ENCODE peak calls at places on chromosome 20, in four cellular contexts. One of them, this sample, is unnamed.

GRCh38 chr20:33192912-33193501 is 24.1 kb upstream of the BPIFA3 start:
- DNase-seq in tibial nerve: no peak
- DNase-seq in GM06990: no peak
- DNase-seq in fibroblast of villous mesenchyme: no peak
- DNase-seq in this sample: no peak

GRCh38 chr20:50663095-50663821 is 28.1 kb downstream of the RIPOR3 start:
- DNase-seq in tibial nerve: no peak
- DNase-seq in fibroblast of villous mesenchyme: no peak
- DNase-seq in GM06990: no peak
- DNase-seq in this sample: no peak

GRCh38 chr20:41329435-41330342 is 10.9 kb upstream of the LPIN3 start:
- DNase-seq in tibial nerve: peak; percentile 73
- DNase-seq in GM06990: peak; percentile 45
- DNase-seq in fibroblast of villous mesenchyme: peak; percentile 97
- DNase-seq in this sample: peak; percentile 96

GRCh38 chr20:63688234-63689045 is 8.0 kb upstream of the TNFRSF6B start:
- DNase-seq in fibroblast of villous mesenchyme: no peak
- DNase-seq in GM06990: no peak
- DNase-seq in tibial nerve: no peak
- DNase-seq in this sample: no peak

GRCh38 chr20:41339957-41340326 is 679 bp upstream of the LPIN3 start:
- DNase-seq in tibial nerve: peak; percentile 89
- DNase-seq in GM06990: peak; percentile 77
- DNase-seq in fibroblast of villous mesenchyme: peak; percentile 69
- DNase-seq in this sample: peak; percentile 62

GRCh38 chr20:40770564-40771307 is 81.7 kb upstream of the MAFB start:
- DNase-seq in GM06990: no peak
- DNase-seq in fibroblast of villous mesenchyme: no peak
- DNase-seq in tibial nerve: peak; percentile 17
- DNase-seq in this sample: no peak

GRCh38 chr20:14951707-14952106 is 614.3 kb upstream of the FLRT3 start:
- DNase-seq in fibroblast of villous mesenchyme: peak; percentile 30
- DNase-seq in tibial nerve: no peak
- DNase-seq in GM06990: no peak
- DNase-seq in this sample: peak; percentile 68

GRCh38 chr20:54020348-54020747 is 50.0 kb downstream of the BCAS1 start:
- DNase-seq in GM06990: no peak
- DNase-seq in fibroblast of villous mesenchyme: no peak
- DNase-seq in tibial nerve: no peak
- DNase-seq in this sample: no peak

GRCh38 chr20:17885544-17885943 is 83.0 kb downstream of the SNX5 start:
- DNase-seq in fibroblast of villous mesenchyme: peak; percentile 47
- DNase-seq in GM06990: no peak
- DNase-seq in tibial nerve: peak; percentile 58
- DNase-seq in this sample: peak; percentile 48

GRCh38 chr20:52943185-52943841 is 28.8 kb upstream of the TSHZ2 start:
- DNase-seq in fibroblast of villous mesenchyme: peak; percentile 68
- DNase-seq in tibial nerve: no peak
- DNase-seq in GM06990: no peak
- DNase-seq in this sample: peak; percentile 57

GRCh38 chr20:10536531-10536930 is 101.4 kb downstream of the SLX4IP start:
- DNase-seq in GM06990: no peak
- DNase-seq in tibial nerve: no peak
- DNase-seq in fibroblast of villous mesenchyme: peak; percentile 50
- DNase-seq in this sample: peak; percentile 53

GRCh38 chr20:22819784-22820183 is 215.3 kb upstream of the SSTR4 start:
- DNase-seq in fibroblast of villous mesenchyme: no peak
- DNase-seq in tibial nerve: no peak
- DNase-seq in GM06990: no peak
- DNase-seq in this sample: no peak

GRCh38 chr20:19758888-19759331 is 852 bp downstream of the RIN2 start:
- DNase-seq in fibroblast of villous mesenchyme: peak; percentile 65
- DNase-seq in GM06990: no peak
- DNase-seq in tibial nerve: peak; percentile 46
- DNase-seq in this sample: peak; percentile 60
- H3K4me3 ChIP-seq in fibroblast of villous mesenchyme: peak overlapping the region; percentile 85
- H3K4me3 ChIP-seq in GM06990: no peak overlapping the region
- H3K4me3 ChIP-seq in tibial nerve: peak overlapping the region; percentile 56
- H3K4me3 ChIP-seq in this sample: peak overlapping the region; percentile 86

DNA sequence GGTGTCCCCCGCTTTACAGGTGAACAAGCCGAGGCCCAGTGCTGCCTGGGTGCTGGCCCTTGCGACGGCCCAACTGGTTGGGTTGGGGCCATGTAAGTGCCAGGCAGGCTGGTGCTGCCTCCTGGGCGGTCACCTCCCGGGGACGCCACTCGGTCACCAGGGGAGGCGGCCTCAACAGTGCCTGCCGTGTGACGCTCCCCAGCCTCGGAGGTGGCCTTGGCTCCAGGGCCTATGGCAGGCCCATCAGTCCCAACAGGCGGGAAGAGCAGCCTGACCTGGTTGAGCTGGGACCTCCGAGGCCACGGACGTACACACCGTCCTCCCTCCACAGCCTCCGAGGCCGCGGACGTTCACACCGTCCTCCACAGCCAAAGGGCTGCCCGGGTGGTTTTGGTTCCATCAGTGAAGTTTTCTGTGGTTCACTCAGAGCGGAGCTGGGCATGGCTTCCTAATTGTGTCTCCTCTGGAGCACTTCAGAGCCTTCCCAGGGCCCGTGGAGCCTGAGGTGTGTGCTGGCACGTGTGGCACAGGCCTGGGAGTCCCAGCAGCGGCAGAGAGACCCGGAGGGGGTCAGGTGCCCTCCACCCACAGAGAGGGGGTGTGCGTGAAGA is 19.3 kb upstream of the SLCO4A1 start:
- DNase-seq in tibial nerve: no peak
- DNase-seq in GM06990: no peak
- DNase-seq in fibroblast of villous mesenchyme: no peak
- DNase-seq in this sample: no peak
- H3K4me3 ChIP-seq in tibial nerve: no peak overlapping the region
- H3K4me3 ChIP-seq in GM06990: no peak overlapping the region
- H3K4me3 ChIP-seq in fibroblast of villous mesenchyme: no peak overlapping the region
- H3K4me3 ChIP-seq in this sample: no peak overlapping the region

DNA sequence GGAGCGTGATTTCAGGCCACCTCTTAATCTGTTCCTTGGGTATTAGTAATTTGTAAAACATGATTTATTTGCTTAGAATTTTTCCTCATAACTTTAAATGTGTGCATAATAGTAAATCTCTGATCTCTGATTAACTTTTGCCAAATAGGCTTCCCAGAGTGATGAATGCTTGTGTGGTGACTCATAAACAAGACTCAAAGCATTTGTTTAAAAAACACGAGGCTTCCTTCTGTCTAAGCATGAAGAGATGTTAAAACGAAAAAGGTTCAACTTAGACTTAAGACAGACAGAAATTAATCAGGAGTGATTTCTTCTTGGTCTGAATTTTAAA is 337.0 kb downstream of the CDH4 start:
- DNase-seq in tibial nerve: no peak
- DNase-seq in GM06990: no peak
- DNase-seq in fibroblast of villous mesenchyme: peak; percentile 82
- DNase-seq in this sample: peak; percentile 49
- H3K4me3 ChIP-seq in tibial nerve: no peak overlapping the region
- H3K4me3 ChIP-seq in GM06990: no peak overlapping the region
- H3K4me3 ChIP-seq in fibroblast of villous mesenchyme: peak overlapping the region; percentile 30
- H3K4me3 ChIP-seq in this sample: no peak overlapping the region

GRCh38 chr20:58691773-58692578 is 624 bp upstream of the NPEPL1 start:
- DNase-seq in fibroblast of villous mesenchyme: peak; percentile 78
- DNase-seq in GM06990: no peak
- DNase-seq in tibial nerve: peak; percentile 56
- DNase-seq in this sample: peak; percentile 67
- H3K4me3 ChIP-seq in fibroblast of villous mesenchyme: no peak overlapping the region
- H3K4me3 ChIP-seq in GM06990: no peak overlapping the region
- H3K4me3 ChIP-seq in tibial nerve: no peak overlapping the region
- H3K4me3 ChIP-seq in this sample: no peak overlapping the region

GRCh38 chr20:62382306-62383198 is 4.4 kb upstream of the RPS21 start:
- DNase-seq in fibroblast of villous mesenchyme: peak; percentile 77
- DNase-seq in GM06990: peak; percentile 73
- DNase-seq in tibial nerve: peak; percentile 68
- DNase-seq in this sample: peak; percentile 77
- H3K4me3 ChIP-seq in fibroblast of villous mesenchyme: no peak overlapping the region
- H3K4me3 ChIP-seq in GM06990: no peak overlapping the region
- H3K4me3 ChIP-seq in tibial nerve: no peak overlapping the region
- H3K4me3 ChIP-seq in this sample: no peak overlapping the region

GRCh38 chr20:45888681-45889080 is 1.3 kb upstream of the SPATA25 start:
- DNase-seq in fibroblast of villous mesenchyme: no peak
- DNase-seq in tibial nerve: no peak
- DNase-seq in GM06990: no peak
- DNase-seq in this sample: no peak
- H3K4me3 ChIP-seq in fibroblast of villous mesenchyme: no peak overlapping the region
- H3K4me3 ChIP-seq in tibial nerve: no peak overlapping the region
- H3K4me3 ChIP-seq in GM06990: no peak overlapping the region
- H3K4me3 ChIP-seq in this sample: no peak overlapping the region

This sample was measured in fibroblast of pulmonary artery.